ENCODE peak calls at places on chromosomes 11 and 22, in five cellular contexts. L is lower lobe of right lung, X is right lobe of liver, K is PC-9, B is HAP-1. Y is an unnamed sample.

GRCh38 chr22:36755316-36755715 is 20.6 kb downstream of the IFT27 start:
- DNase-seq in L (no peak), X (no peak), K (no peak), B (peak; percentile 2), Y (no peak)

GRCh38 chr22:39570665-39571064 is at the start of gene CACNA1I:
- DNase-seq in L (no peak), X (no peak), K (no peak), B (no peak), Y (no peak)

GRCh38 chr11:76776472-76776871 is 6.7 kb upstream of the TSKU start:
- DNase-seq in L (no peak), X (no peak), K (no peak), B (no peak), Y (no peak)

GRCh38 chr11:18369398-18369797 is 25.0 kb upstream of the LDHA start:
- DNase-seq in L (no peak), X (no peak), K (no peak), B (no peak), Y (no peak)

GRCh38 chr22:22527312-22527711 is 7.2 kb upstream of the ZNF280A start:
- DNase-seq in L (no peak), X (no peak), K (no peak), B (no peak), Y (no peak)

GRCh38 chr22:22935056-22935545 is 47.5 kb downstream of the IGLL5 start:
- DNase-seq in L (no peak), X (no peak), K (no peak), B (no peak), Y (peak; percentile 53)

GRCh38 chr11:96091476-96091875 is 167.6 kb upstream of the MTMR2 start:
- DNase-seq in L (no peak), X (no peak), K (no peak), B (no peak), Y (no peak)

GRCh38 chr11:129237880-129238638 is 45.9 kb upstream of the ARHGAP32 start:
- DNase-seq in L (no peak), X (no peak), K (no peak), B (no peak), Y (no peak)

GRCh38 chr11:57379732-57380131 is 1.2 kb downstream of the PRG3 start:
- DNase-seq in L (no peak), X (no peak), K (peak; percentile 38), B (peak; percentile 56), Y (no peak)

GRCh38 chr11:1852885-1853284 is at the start of gene LSP1:
- DNase-seq in L (peak; percentile 80), X (no peak), K (no peak), B (no peak), Y (peak; percentile 82)

GRCh38 chr11:76642341-76642740 is 28.2 kb downstream of the LRRC32 start:
- DNase-seq in L (no peak), X (no peak), K (no peak), B (no peak), Y (no peak)

GRCh38 chr11:72306186-72306585 is 62.2 kb upstream of the PHOX2A start:
- DNase-seq in L (no peak), X (no peak), K (no peak), B (no peak), Y (no peak)

GRCh38 chr22:36773935-36774334 is 2.0 kb downstream of the IFT27 start:
- DNase-seq in L (no peak), X (no peak), K (no peak), B (no peak), Y (no peak)

GRCh38 chr11:78069465-78069864 is 5.8 kb downstream of the THRSP start:
- DNase-seq in L (no peak), X (no peak), K (no peak), B (no peak), Y (no peak)

GRCh38 chr11:75536786-75537629 is 11.3 kb upstream of the GDPD5 start:
- DNase-seq in L (no peak), X (no peak), K (peak; percentile 70), B (no peak), Y (no peak)

GRCh38 chr11:129530154-129530895 is 154.7 kb downstream of the BARX2 start:
- DNase-seq in L (no peak), X (no peak), K (no peak), B (no peak), Y (no peak)

GRCh38 chr11:108887436-108888238 is 222.8 kb downstream of the DDX10 start:
- DNase-seq in L (no peak), X (no peak), K (no peak), B (no peak), Y (no peak)

GRCh38 chr22:44646141-44646540 is 55.9 kb upstream of the PRR5 start:
- DNase-seq in L (peak; percentile 30), X (peak; percentile 11), K (no peak), B (no peak), Y (peak; percentile 23)

GRCh38 chr22:50526849-50527801 is 1.7 kb upstream of the SCO2 start:
- DNase-seq in L (peak; percentile 85), X (peak; percentile 84), K (peak; percentile 77), B (peak; percentile 90), Y (peak; percentile 91)

GRCh38 chr22:29112102-29112501 is 39.3 kb downstream of the KREMEN1 start:
- DNase-seq in L (no peak), X (no peak), K (no peak), B (no peak), Y (no peak)

GRCh38 chr22:43293259-43293658 is 49.9 kb downstream of the SCUBE1 start:
- DNase-seq in L (no peak), X (no peak), K (peak; percentile 69), B (no peak), Y (no peak)

GRCh38 chr11:77446911-77447629 is 26.8 kb downstream of the PAK1 start:
- DNase-seq in L (no peak), X (no peak), K (no peak), B (no peak), Y (no peak)

GRCh38 chr11:6391548-6392134 is 1.4 kb downstream of the SMPD1 start:
- DNase-seq in L (no peak), X (no peak), K (no peak), B (no peak), Y (no peak)

GRCh38 chr11:111081021-111081511 is 164.5 kb upstream of the POU2AF2 start:
- DNase-seq in L (no peak), X (no peak), K (no peak), B (no peak), Y (no peak)

GRCh38 chr22:23836281-23836680 is 2.5 kb downstream of the DERL3 start:
- DNase-seq in L (peak; percentile 31), X (peak; percentile 39), K (no peak), B (no peak), Y (peak; percentile 53)

GRCh38 chr11:124646148-124646547 is 23.5 kb downstream of the TBRG1 start:
- DNase-seq in L (no peak), X (no peak), K (no peak), B (no peak), Y (no peak)

DNA sequence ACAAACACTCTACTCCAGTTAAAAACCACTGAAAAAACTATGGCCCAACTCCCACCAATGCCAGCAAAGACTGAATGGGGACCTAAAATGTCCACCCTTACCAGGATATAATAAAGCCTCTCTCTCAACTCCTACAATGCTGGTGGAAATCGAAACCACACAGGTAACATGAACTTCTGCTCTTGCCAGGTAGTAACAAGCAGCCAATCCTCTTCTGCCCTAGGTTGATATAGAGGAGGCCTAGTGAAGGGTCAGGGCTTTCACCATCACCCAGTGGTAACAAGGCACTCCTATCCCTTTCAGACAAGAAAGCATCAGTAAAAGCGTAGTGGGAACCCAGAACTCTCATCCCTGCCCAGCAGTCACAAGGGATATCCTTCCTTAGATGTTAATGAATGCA is 22.6 kb downstream of the DCUN1D5 start:
- DNase-seq in L (no peak), X (no peak), K (no peak), B (no peak), Y (no peak)
- H3K36me3 ChIP-seq in L (peaks cover 19% of the 10 kb centered on the region), X (peaks cover 2% of the 10 kb centered on the region), K (peaks cover 57% of the 10 kb centered on the region), B (peaks cover 30% of the 10 kb centered on the region), Y (no peaks in the 10 kb centered on the region)

GRCh38 chr11:27307232-27307631 is 55.8 kb downstream of the CCDC34 start:
- DNase-seq in L (no peak), X (no peak), K (no peak), B (no peak), Y (no peak)
- H3K36me3 ChIP-seq in L (no peaks in the 10 kb centered on the region), X (no peaks in the 10 kb centered on the region), K (no peaks in the 10 kb centered on the region), B (no peaks in the 10 kb centered on the region), Y (no peaks in the 10 kb centered on the region)

DNA sequence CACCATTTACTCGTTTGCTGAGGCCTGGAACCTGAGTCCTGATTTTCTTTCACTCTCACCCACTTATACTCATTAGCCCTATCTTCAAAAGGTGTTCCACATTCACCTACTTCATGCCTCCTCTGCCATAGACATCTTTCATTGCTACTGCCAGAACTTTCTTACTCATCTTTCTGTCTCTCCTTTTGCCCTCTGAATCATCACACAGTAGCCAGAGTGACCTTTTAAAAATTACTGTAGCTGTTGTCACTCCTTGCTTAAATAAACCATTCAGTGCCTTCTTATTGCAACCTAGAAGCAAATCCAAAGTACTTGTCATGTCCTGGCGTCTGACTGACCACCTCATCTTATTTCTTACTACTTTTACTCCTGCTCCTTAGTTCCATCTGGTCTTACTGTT is 38.2 kb downstream of the ATXN10 start:
- DNase-seq in L (no peak), X (no peak), K (no peak), B (no peak), Y (no peak)
- H3K36me3 ChIP-seq in L (peaks cover 45% of the 10 kb centered on the region), X (no peaks in the 10 kb centered on the region), K (peaks cover 72% of the 10 kb centered on the region), B (peaks cover 25% of the 10 kb centered on the region), Y (peaks cover 8% of the 10 kb centered on the region)

DNA sequence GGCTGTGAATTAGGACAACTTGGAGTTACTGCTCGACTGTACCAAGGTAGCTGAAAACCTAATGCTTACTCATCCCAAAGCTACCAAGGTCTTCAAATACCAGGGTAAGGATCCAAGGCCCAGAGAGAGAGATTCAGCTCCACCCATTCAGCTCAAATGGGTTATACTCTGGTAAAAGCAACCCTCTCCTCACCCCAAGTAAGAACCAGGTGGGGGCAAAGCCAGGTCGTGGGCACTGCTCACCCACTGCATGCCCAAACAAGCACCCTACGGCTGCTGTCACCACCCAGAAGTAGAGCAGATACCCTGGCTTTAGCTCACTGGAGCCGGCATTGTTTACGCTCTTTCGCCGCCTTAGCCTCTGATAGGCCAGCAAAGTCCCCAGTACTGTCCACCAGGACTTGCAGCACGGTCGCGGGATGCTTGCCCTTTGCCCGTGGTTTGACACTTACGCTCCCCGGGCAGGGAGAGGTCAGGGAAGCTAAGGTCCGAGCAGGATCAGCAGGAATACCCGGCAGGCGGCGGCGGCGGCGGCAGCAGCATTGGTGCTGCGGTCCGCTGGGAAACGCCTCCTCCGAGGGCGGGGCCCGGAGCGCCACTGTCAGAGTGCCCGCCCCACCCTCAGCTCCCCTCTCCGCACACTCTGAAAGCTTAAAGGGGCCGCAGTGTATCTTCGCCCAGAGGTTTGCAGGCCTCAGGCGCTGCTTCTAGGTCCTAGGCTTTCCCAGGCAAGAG is 19.6 kb downstream of the CKAP5 start:
- DNase-seq in L (peak; percentile 91), X (peak; percentile 97), K (peak; percentile 85), B (no peak), Y (peak; percentile 92)
- H3K36me3 ChIP-seq in L (no peaks in the 10 kb centered on the region), X (no peaks in the 10 kb centered on the region), K (no peaks in the 10 kb centered on the region), B (no peaks in the 10 kb centered on the region), Y (no peaks in the 10 kb centered on the region)

DNA sequence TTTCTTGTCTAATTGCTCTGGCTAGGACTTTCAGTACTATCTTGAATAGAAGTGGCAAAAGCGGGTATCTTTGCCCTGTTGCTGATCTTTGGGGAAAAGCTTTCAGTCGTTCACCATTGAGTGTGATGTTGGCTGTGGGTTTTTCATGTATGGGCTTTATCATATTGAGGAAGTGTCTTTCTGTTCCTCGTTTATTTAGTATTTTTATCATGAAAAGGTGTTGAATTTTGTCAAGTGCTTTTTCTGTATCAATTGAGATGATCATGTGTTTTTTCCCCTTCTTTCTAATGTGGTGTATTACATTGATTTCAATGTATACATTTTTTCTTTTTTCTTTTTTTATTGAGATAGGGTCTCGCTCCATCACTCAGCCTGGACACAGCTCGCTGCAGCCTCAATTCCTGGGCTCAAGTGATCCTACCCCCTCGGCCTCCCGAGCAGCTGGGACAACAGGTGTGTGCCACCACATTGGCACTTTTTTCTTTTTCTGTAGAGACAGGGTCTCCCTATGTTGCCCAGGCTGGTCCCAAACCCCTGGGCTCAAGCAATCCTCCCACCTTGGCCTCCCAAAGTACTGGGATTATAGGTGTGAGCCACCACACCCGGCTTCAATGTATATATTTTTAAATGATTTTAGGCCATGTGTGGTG is 5.3 kb upstream of the GNB1L start:
- DNase-seq in L (no peak), X (no peak), K (no peak), B (no peak), Y (peak; percentile 1)
- H3K36me3 ChIP-seq in L (no peaks in the 10 kb centered on the region), X (no peaks in the 10 kb centered on the region), K (no peaks in the 10 kb centered on the region), B (peaks cover 5% of the 10 kb centered on the region), Y (no peaks in the 10 kb centered on the region)